ENCODE peak calls at places on chromosomes 6 and 20, in four cellular contexts. P is tibial nerve, G is fibroblast of lung, I is neural progenitor cell. N is an unnamed sample.

GRCh38 chr20:7926767-7927166 is 13.5 kb downstream of the HAO1 start:
- DNase-seq in P (no peak), G (peak; percentile 51), I (peak; percentile 28), N (peak; percentile 13)

GRCh38 chr6:105804436-105804835 is 281.7 kb upstream of the PRDM1 start:
- DNase-seq in P (no peak), G (peak; percentile 89), I (no peak), N (no peak)

GRCh38 chr6:154535146-154535545 is 24.7 kb upstream of the CNKSR3 start:
- DNase-seq in P (no peak), G (no peak), I (no peak), N (no peak)

GRCh38 chr6:141675957-141676356 is 456.8 kb upstream of the GJE1 start:
- DNase-seq in P (no peak), G (peak; percentile 15), I (no peak), N (peak; percentile 6)

GRCh38 chr6:13992417-13993055 is 67.8 kb downstream of the RNF182 start:
- DNase-seq in P (no peak), G (peak; percentile 75), I (no peak), N (no peak)

GRCh38 chr6:38997128-38997761 is 51.3 kb upstream of the GLP1R start:
- DNase-seq in P (no peak), G (peak; percentile 15), I (peak; percentile 75), N (peak; percentile 61)

GRCh38 chr20:25040438-25040831 is 17.5 kb downstream of the ACSS1 start:
- DNase-seq in P (peak; percentile 70), G (peak; percentile 78), I (no peak), N (no peak)

GRCh38 chr6:90190181-90190580 is 106.5 kb downstream of the BACH2 start:
- DNase-seq in P (no peak), G (peak; percentile 74), I (no peak), N (no peak)

GRCh38 chr6:157187182-157188093 is 135.9 kb downstream of the TMEM242 start:
- DNase-seq in P (no peak), G (peak; percentile 32), I (no peak), N (no peak)

GRCh38 chr6:75993236-75994162 is 79.0 kb downstream of the IMPG1 start:
- DNase-seq in P (no peak), G (no peak), I (peak; percentile 35), N (no peak)

GRCh38 chr6:12813321-12813720 is 96.8 kb downstream of the PHACTR1 start:
- DNase-seq in P (no peak), G (peak; percentile 87), I (no peak), N (no peak)

GRCh38 chr6:147251072-147251471 is 46.9 kb downstream of the STXBP5 start:
- DNase-seq in P (no peak), G (no peak), I (no peak), N (no peak)
- H3K36me3 ChIP-seq in P (no peaks in the 10 kb centered on the region), G (peaks cover 5% of the 10 kb centered on the region), I (peaks cover 8% of the 10 kb centered on the region), N (no peaks in the 10 kb centered on the region)

GRCh38 chr6:167846997-167847606 is 20.4 kb downstream of the AFDN start:
- DNase-seq in P (no peak), G (peak; percentile 82), I (no peak), N (no peak)
- H3K4me1 ChIP-seq in P (no peaks in the 10 kb centered on the region), G (peaks cover 3% of the 10 kb centered on the region), I (peaks cover 95% of the 10 kb centered on the region), N (peaks cover 8% of the 10 kb centered on the region)

GRCh38 chr6:167644404-167645132 is 182.1 kb upstream of the AFDN start:
- DNase-seq in P (no peak), G (no peak), I (no peak), N (no peak)

GRCh38 chr6:167647333-167647732 is 179.4 kb upstream of the AFDN start:
- DNase-seq in P (no peak), G (peak; percentile 47), I (no peak), N (no peak)

GRCh38 chr6:167643716-167644115 is 183.0 kb upstream of the AFDN start:
- DNase-seq in P (no peak), G (no peak), I (no peak), N (no peak)

GRCh38 chr6:167643223-167643622 is 183.5 kb upstream of the AFDN start:
- DNase-seq in P (no peak), G (no peak), I (no peak), N (no peak)

GRCh38 chr6:167645383-167645782 is 181.3 kb upstream of the AFDN start:
- DNase-seq in P (no peak), G (no peak), I (no peak), N (no peak)
- H3K36me3 ChIP-seq in P (no peaks in the 10 kb centered on the region), G (no peaks in the 10 kb centered on the region), I (no peaks in the 10 kb centered on the region), N (no peaks in the 10 kb centered on the region)

GRCh38 chr20:37344506-37345338 is 1.2 kb upstream of the SRC start:
- DNase-seq in P (no peak), G (no peak), I (no peak), N (no peak)
- H3K4me1 ChIP-seq in P (peaks cover 27% of the 10 kb centered on the region), G (peaks cover 5% of the 10 kb centered on the region), I (peaks cover 9% of the 10 kb centered on the region), N (peaks cover 2% of the 10 kb centered on the region)

DNA sequence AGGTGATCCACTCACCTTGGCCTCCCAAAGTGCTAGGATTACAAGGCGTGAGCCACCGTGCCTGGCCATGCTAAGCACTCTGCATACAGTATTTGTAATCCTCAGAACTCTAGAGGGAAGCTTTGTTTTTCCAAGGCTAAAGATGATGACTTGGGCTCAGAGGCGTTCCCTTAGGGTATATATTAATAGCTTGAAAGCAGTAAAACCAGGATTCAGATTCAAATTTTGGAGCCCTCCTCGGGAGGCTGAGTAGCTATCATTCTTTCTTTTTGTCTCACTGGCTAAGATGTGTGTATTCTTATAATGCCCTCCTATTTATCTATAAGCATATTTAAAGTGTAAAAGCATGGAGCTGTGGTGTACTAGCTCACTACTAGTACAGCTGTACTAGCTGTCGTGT is 68.5 kb downstream of the PRPH2 start:
- DNase-seq in P (no peak), G (no peak), I (no peak), N (peak; percentile 91)
- H3K36me3 ChIP-seq in P (no peaks in the 10 kb centered on the region), G (no peaks in the 10 kb centered on the region), I (peaks cover 32% of the 10 kb centered on the region), N (peaks cover 18% of the 10 kb centered on the region)

GRCh38 chr6:37142047-37142614 is 27.8 kb upstream of the PIM1 start:
- DNase-seq in P (no peak), G (peak; percentile 71), I (no peak), N (no peak)

GRCh38 chr6:37141291-37142046 is 28.5 kb upstream of the PIM1 start:
- DNase-seq in P (no peak), G (peak; percentile 88), I (peak; percentile 85), N (peak; percentile 98)

GRCh38 chr6:37146735-37147157 is 23.2 kb upstream of the PIM1 start:
- DNase-seq in P (no peak), G (no peak), I (no peak), N (no peak)

GRCh38 chr6:37145443-37145842 is 24.5 kb upstream of the PIM1 start:
- DNase-seq in P (no peak), G (no peak), I (no peak), N (no peak)

GRCh38 chr6:37143585-37143984 is 26.4 kb upstream of the PIM1 start:
- DNase-seq in P (no peak), G (no peak), I (no peak), N (no peak)
- H3K4me1 ChIP-seq in P (no peaks in the 10 kb centered on the region), G (peaks cover 13% of the 10 kb centered on the region), I (peaks cover 31% of the 10 kb centered on the region), N (peaks cover 46% of the 10 kb centered on the region)

GRCh38 chr20:10667560-10668167 is 6.1 kb downstream of the JAG1 start:
- DNase-seq in P (no peak), G (no peak), I (peak; percentile 81), N (no peak)
- H3K36me3 ChIP-seq in P (no peaks in the 10 kb centered on the region), G (no peaks in the 10 kb centered on the region), I (peaks cover 13% of the 10 kb centered on the region), N (peaks cover 14% of the 10 kb centered on the region)

GRCh38 chr6:125745281-125746018 is 4.0 kb upstream of the HEY2 start:
- DNase-seq in P (no peak), G (no peak), I (peak; percentile 33), N (no peak)
- H3K4me1 ChIP-seq in P (peaks cover 4% of the 10 kb centered on the region), G (peaks cover 10% of the 10 kb centered on the region), I (peaks cover 29% of the 10 kb centered on the region), N (peaks cover 16% of the 10 kb centered on the region)

DNA sequence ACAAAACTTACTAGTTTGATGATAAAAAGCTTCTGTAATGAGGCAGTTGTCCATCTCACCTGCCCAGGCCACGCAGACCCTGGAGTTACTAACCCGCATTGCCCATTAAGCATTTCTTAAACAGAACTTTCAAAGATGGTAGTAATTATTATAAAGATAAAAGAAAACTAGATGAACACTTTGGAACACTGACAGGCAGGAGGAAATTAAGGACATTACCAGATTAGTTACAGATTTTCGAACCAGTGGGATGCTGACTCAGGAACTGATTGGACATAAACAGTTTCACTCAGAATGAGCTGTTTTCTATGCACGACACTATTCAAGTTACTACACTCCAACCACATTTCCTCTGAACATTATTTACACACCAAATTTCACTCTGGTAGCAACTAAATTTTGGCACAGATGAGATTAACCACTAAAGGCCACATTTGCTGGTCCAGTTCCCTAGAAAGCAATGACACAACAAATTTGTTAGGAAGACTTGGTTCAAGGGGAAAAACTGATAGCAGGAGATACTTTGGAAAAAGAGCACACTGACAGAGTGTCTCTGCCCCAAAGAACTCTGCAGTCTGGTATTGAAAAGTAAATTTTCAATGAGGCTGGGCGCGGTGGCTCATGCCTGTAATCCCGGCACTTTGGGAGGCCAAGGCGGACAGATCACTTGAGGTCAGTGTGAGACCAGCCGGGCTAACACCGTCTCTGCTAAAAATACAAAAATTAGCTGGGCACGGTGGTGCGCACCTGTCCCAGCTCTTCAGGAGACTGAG is 3.0 kb downstream of the ROMO1 start:
- DNase-seq in P (no peak), G (peak; percentile 22), I (no peak), N (no peak)
- H3K36me3 ChIP-seq in P (no peaks in the 10 kb centered on the region), G (peaks cover 11% of the 10 kb centered on the region), I (peaks cover 23% of the 10 kb centered on the region), N (peaks cover 66% of the 10 kb centered on the region)

GRCh38 chr6:37233541-37233940 is 24.0 kb upstream of the TBC1D22B start:
- DNase-seq in P (no peak), G (no peak), I (no peak), N (no peak)
- H3K4me1 ChIP-seq in P (no peaks in the 10 kb centered on the region), G (no peaks in the 10 kb centered on the region), I (no peaks in the 10 kb centered on the region), N (no peaks in the 10 kb centered on the region)